ENCODE peak calls at places on chromosomes 4 and X, in six cellular contexts. One of them, this sample, is unnamed.

GRCh38 chr4:42560465-42560864 is 96.4 kb downstream of the ATP8A1 start:
- DNase-seq in type B pancreatic cell: no peak
- DNase-seq in RWPE1: no peak
- DNase-seq in kidney: no peak
- DNase-seq in A549: no peak
- DNase-seq in foreskin fibroblast: no peak
- DNase-seq in this sample: no peak

GRCh38 chr4:16024009-16024408 is 59.8 kb downstream of the PROM1 start:
- DNase-seq in type B pancreatic cell: no peak
- DNase-seq in RWPE1: peak
- DNase-seq in kidney: no peak
- DNase-seq in A549: no peak
- DNase-seq in foreskin fibroblast: peak
- DNase-seq in this sample: no peak

GRCh38 chr4:176123710-176124407 is 58.2 kb downstream of the WDR17 start:
- DNase-seq in type B pancreatic cell: no peak
- DNase-seq in RWPE1: peak
- DNase-seq in kidney: no peak
- DNase-seq in A549: no peak
- DNase-seq in foreskin fibroblast: peak
- DNase-seq in this sample: no peak

GRCh38 chr4:80171251-80171650 is 26.1 kb upstream of the PRDM8 start:
- DNase-seq in type B pancreatic cell: no peak
- DNase-seq in RWPE1: no peak
- DNase-seq in kidney: no peak
- DNase-seq in A549: no peak
- DNase-seq in foreskin fibroblast: peak
- DNase-seq in this sample: no peak

GRCh38 chrX:45775462-45775861 is 574.8 kb upstream of the DIPK2B start:
- DNase-seq in type B pancreatic cell: no peak
- DNase-seq in RWPE1: peak
- DNase-seq in kidney: no peak
- DNase-seq in A549: no peak
- DNase-seq in foreskin fibroblast: peak
- DNase-seq in this sample: no peak

GRCh38 chr4:8393593-8394038 is 46.9 kb downstream of the ACOX3 start:
- DNase-seq in type B pancreatic cell: no peak
- DNase-seq in RWPE1: peak
- DNase-seq in kidney: no peak
- DNase-seq in A549: peak
- DNase-seq in foreskin fibroblast: peak
- DNase-seq in this sample: no peak

GRCh38 chrX:53285591-53285990 is 4.2 kb upstream of the IQSEC2 start:
- DNase-seq in type B pancreatic cell: no peak
- DNase-seq in RWPE1: no peak
- DNase-seq in kidney: no peak
- DNase-seq in A549: no peak
- DNase-seq in foreskin fibroblast: no peak
- DNase-seq in this sample: no peak

GRCh38 chr4:7206856-7207567 is 14.7 kb downstream of the SORCS2 start:
- DNase-seq in type B pancreatic cell: no peak
- DNase-seq in RWPE1: peak
- DNase-seq in kidney: peak
- DNase-seq in A549: peak
- DNase-seq in foreskin fibroblast: peak
- DNase-seq in this sample: no peak

GRCh38 chr4:103018391-103019318 is 850 bp downstream of the SLC9B1 start:
- DNase-seq in type B pancreatic cell: no peak
- DNase-seq in RWPE1: no peak
- DNase-seq in kidney: no peak
- DNase-seq in A549: peak
- DNase-seq in foreskin fibroblast: peak
- DNase-seq in this sample: no peak

GRCh38 chrX:49276671-49277519 is 7.3 kb downstream of the PPP1R3F start:
- DNase-seq in type B pancreatic cell: no peak
- DNase-seq in RWPE1: no peak
- DNase-seq in kidney: no peak
- DNase-seq in A549: no peak
- DNase-seq in foreskin fibroblast: peak
- DNase-seq in this sample: peak

GRCh38 chr4:168598191-168598590 is 101.3 kb downstream of the PALLD start:
- DNase-seq in type B pancreatic cell: no peak
- DNase-seq in RWPE1: no peak
- DNase-seq in kidney: no peak
- DNase-seq in A549: no peak
- DNase-seq in foreskin fibroblast: peak
- DNase-seq in this sample: no peak

GRCh38 chr4:172142331-172142738 is 329.1 kb downstream of the GALNTL6 start:
- DNase-seq in type B pancreatic cell: no peak
- DNase-seq in RWPE1: peak
- DNase-seq in kidney: no peak
- DNase-seq in A549: no peak
- DNase-seq in foreskin fibroblast: peak
- DNase-seq in this sample: no peak

GRCh38 chrX:110316351-110317078 is 1.4 kb downstream of the AMMECR1 start:
- DNase-seq in type B pancreatic cell: no peak
- DNase-seq in RWPE1: no peak
- DNase-seq in kidney: no peak
- DNase-seq in A549: no peak
- DNase-seq in foreskin fibroblast: no peak
- DNase-seq in this sample: no peak

GRCh38 chr4:164623099-164623498 is 130.8 kb upstream of the SMIM31 start:
- DNase-seq in type B pancreatic cell: no peak
- DNase-seq in RWPE1: no peak
- DNase-seq in kidney: no peak
- DNase-seq in A549: no peak
- DNase-seq in foreskin fibroblast: no peak
- DNase-seq in this sample: peak

GRCh38 chrX:43655961-43656494 is at the start of gene MAOA:
- DNase-seq in type B pancreatic cell: no peak
- DNase-seq in RWPE1: peak
- DNase-seq in kidney: peak
- DNase-seq in A549: peak
- DNase-seq in foreskin fibroblast: peak
- DNase-seq in this sample: peak

GRCh38 chr4:76804060-76804459 is 93.9 kb downstream of the SOWAHB start:
- DNase-seq in type B pancreatic cell: no peak
- DNase-seq in RWPE1: no peak
- DNase-seq in kidney: no peak
- DNase-seq in A549: no peak
- DNase-seq in foreskin fibroblast: no peak
- DNase-seq in this sample: no peak

GRCh38 chr4:52107336-52107735 is 56.2 kb downstream of the SPATA18 start:
- DNase-seq in type B pancreatic cell: no peak
- DNase-seq in RWPE1: no peak
- DNase-seq in kidney: no peak
- DNase-seq in A549: no peak
- DNase-seq in foreskin fibroblast: peak
- DNase-seq in this sample: no peak

GRCh38 chrX:16431266-16431665 is 218.7 kb upstream of the S100G start:
- DNase-seq in type B pancreatic cell: no peak
- DNase-seq in RWPE1: no peak
- DNase-seq in kidney: no peak
- DNase-seq in A549: no peak
- DNase-seq in foreskin fibroblast: no peak
- DNase-seq in this sample: no peak

GRCh38 chr4:8585186-8585585 is 5.0 kb downstream of the GPR78 start:
- DNase-seq in type B pancreatic cell: no peak
- DNase-seq in RWPE1: no peak
- DNase-seq in kidney: peak
- DNase-seq in A549: no peak
- DNase-seq in foreskin fibroblast: no peak
- DNase-seq in this sample: no peak

GRCh38 chr4:154039435-154040061 is 250.7 kb upstream of the SFRP2 start:
- DNase-seq in type B pancreatic cell: no peak
- DNase-seq in RWPE1: no peak
- DNase-seq in kidney: no peak
- DNase-seq in A549: no peak
- DNase-seq in foreskin fibroblast: no peak
- DNase-seq in this sample: no peak

GRCh38 chr4:104772849-104773248 is 278.2 kb upstream of the CXXC4 start:
- DNase-seq in type B pancreatic cell: no peak
- DNase-seq in RWPE1: no peak
- DNase-seq in kidney: no peak
- DNase-seq in A549: no peak
- DNase-seq in foreskin fibroblast: no peak
- DNase-seq in this sample: no peak

GRCh38 chr4:115090483-115091075 is 22.8 kb downstream of the NDST4 start:
- DNase-seq in type B pancreatic cell: no peak
- DNase-seq in RWPE1: peak
- DNase-seq in kidney: no peak
- DNase-seq in A549: no peak
- DNase-seq in foreskin fibroblast: peak
- DNase-seq in this sample: no peak
- TF ChIP-seq CTCF in type B pancreatic cell: peak
- TF ChIP-seq CTCF in RWPE1: peak
- TF ChIP-seq CTCF in kidney: peak
- TF ChIP-seq CTCF in A549: peak
- TF ChIP-seq CTCF in foreskin fibroblast: peak
- TF ChIP-seq CTCF in this sample: peak

GRCh38 chrX:107135076-107135964 is 16.7 kb upstream of the RBM41 start:
- DNase-seq in type B pancreatic cell: no peak
- DNase-seq in RWPE1: peak
- DNase-seq in kidney: no peak
- DNase-seq in A549: peak
- DNase-seq in foreskin fibroblast: peak
- DNase-seq in this sample: no peak

GRCh38 chrX:107135965-107136307 is 17.3 kb upstream of the RBM41 start:
- DNase-seq in type B pancreatic cell: no peak
- DNase-seq in RWPE1: no peak
- DNase-seq in kidney: no peak
- DNase-seq in A549: no peak
- DNase-seq in foreskin fibroblast: no peak
- DNase-seq in this sample: no peak
- TF ChIP-seq CTCF in type B pancreatic cell: no peak
- TF ChIP-seq CTCF in RWPE1: no peak
- TF ChIP-seq CTCF in kidney: no peak
- TF ChIP-seq CTCF in A549: no peak
- TF ChIP-seq CTCF in foreskin fibroblast: no peak
- TF ChIP-seq CTCF in this sample: no peak

GRCh38 chr4:157127571-157127970 is 51.6 kb downstream of the GLRB start:
- DNase-seq in type B pancreatic cell: no peak
- DNase-seq in RWPE1: no peak
- DNase-seq in kidney: no peak
- DNase-seq in A549: no peak
- DNase-seq in foreskin fibroblast: no peak
- DNase-seq in this sample: no peak

GRCh38 chr4:157128395-157128794 is 52.4 kb downstream of the GLRB start:
- DNase-seq in type B pancreatic cell: no peak
- DNase-seq in RWPE1: peak
- DNase-seq in kidney: no peak
- DNase-seq in A549: no peak
- DNase-seq in foreskin fibroblast: peak
- DNase-seq in this sample: no peak
- TF ChIP-seq CTCF in type B pancreatic cell: peak
- TF ChIP-seq CTCF in RWPE1: peak
- TF ChIP-seq CTCF in kidney: no peak
- TF ChIP-seq CTCF in A549: peak
- TF ChIP-seq CTCF in foreskin fibroblast: peak
- TF ChIP-seq CTCF in this sample: peak

GRCh38 chr4:138948918-138949317 is 66.7 kb upstream of the NOCT start:
- DNase-seq in type B pancreatic cell: no peak
- DNase-seq in RWPE1: peak
- DNase-seq in kidney: no peak
- DNase-seq in A549: no peak
- DNase-seq in foreskin fibroblast: no peak
- DNase-seq in this sample: no peak
- TF ChIP-seq CTCF in type B pancreatic cell: no peak
- TF ChIP-seq CTCF in RWPE1: no peak
- TF ChIP-seq CTCF in kidney: no peak
- TF ChIP-seq CTCF in A549: no peak
- TF ChIP-seq CTCF in foreskin fibroblast: no peak
- TF ChIP-seq CTCF in this sample: no peak

DNA sequence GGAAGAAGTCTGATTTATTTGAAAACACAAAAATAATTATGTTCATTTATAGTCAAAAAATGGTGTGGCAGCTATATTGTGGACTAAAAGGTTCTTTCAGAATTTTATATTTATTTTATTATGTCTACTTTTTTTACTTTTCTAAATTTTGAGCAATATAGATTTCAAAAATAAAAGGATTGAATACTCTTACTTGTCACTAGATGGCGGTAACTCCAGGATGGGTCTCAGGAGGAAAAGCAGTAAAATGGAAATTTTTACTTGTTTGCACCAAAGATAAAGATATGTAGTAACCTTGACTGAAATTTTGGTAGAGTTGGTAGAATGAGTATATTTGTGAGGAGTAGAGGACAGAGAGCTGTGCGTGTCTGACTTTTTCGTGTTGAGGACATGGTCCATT is 14.5 kb upstream of the DACH2 start:
- DNase-seq in type B pancreatic cell: no peak
- DNase-seq in RWPE1: no peak
- DNase-seq in kidney: no peak
- DNase-seq in A549: no peak
- DNase-seq in foreskin fibroblast: peak
- DNase-seq in this sample: no peak
- TF ChIP-seq CTCF in type B pancreatic cell: peak
- TF ChIP-seq CTCF in RWPE1: peak
- TF ChIP-seq CTCF in kidney: peak
- TF ChIP-seq CTCF in A549: peak
- TF ChIP-seq CTCF in foreskin fibroblast: peak
- TF ChIP-seq CTCF in this sample: peak

GRCh38 chr4:17517664-17518063 is 2.7 kb downstream of the CLRN2 start:
- DNase-seq in type B pancreatic cell: no peak
- DNase-seq in RWPE1: no peak
- DNase-seq in kidney: no peak
- DNase-seq in A549: no peak
- DNase-seq in foreskin fibroblast: no peak
- DNase-seq in this sample: no peak

GRCh38 chr4:17526695-17527477 is 11.9 kb downstream of the CLRN2 start:
- DNase-seq in type B pancreatic cell: no peak
- DNase-seq in RWPE1: no peak
- DNase-seq in kidney: no peak
- DNase-seq in A549: no peak
- DNase-seq in foreskin fibroblast: no peak
- DNase-seq in this sample: no peak

GRCh38 chr4:17528526-17529165 is 13.7 kb downstream of the CLRN2 start:
- DNase-seq in type B pancreatic cell: no peak
- DNase-seq in RWPE1: no peak
- DNase-seq in kidney: no peak
- DNase-seq in A549: no peak
- DNase-seq in foreskin fibroblast: no peak
- DNase-seq in this sample: no peak

GRCh38 chr4:17521595-17521994 is 6.6 kb downstream of the CLRN2 start:
- DNase-seq in type B pancreatic cell: no peak
- DNase-seq in RWPE1: no peak
- DNase-seq in kidney: no peak
- DNase-seq in A549: no peak
- DNase-seq in foreskin fibroblast: no peak
- DNase-seq in this sample: no peak

DNA sequence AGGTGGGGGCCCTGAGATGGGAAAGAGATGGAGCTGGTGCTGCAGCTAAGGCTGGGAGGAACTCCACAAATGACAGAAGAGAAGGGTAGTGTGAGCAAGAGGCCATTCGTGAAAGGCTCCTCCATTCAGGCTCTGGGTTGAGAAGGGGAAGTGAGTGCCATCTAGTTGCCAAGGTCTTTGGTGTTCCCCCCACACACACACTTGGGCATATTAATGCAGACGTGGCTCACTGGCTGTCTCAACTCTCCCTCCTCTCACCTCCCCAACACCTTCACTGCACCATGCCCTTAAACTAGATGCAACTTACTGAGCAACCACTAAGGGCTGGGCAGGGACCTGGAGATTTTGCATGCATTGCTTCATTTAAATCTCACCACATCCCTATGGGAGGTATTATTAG is 8.7 kb downstream of the CLRN2 start:
- DNase-seq in type B pancreatic cell: no peak
- DNase-seq in RWPE1: no peak
- DNase-seq in kidney: no peak
- DNase-seq in A549: no peak
- DNase-seq in foreskin fibroblast: no peak
- DNase-seq in this sample: no peak
- TF ChIP-seq CTCF in type B pancreatic cell: no peak
- TF ChIP-seq CTCF in RWPE1: no peak
- TF ChIP-seq CTCF in kidney: no peak
- TF ChIP-seq CTCF in A549: no peak
- TF ChIP-seq CTCF in foreskin fibroblast: no peak
- TF ChIP-seq CTCF in this sample: no peak

This sample was measured in chondrocyte.